ENCODE peak calls at places on chromosomes 1 and 21, in seven cellular contexts. I, G, Q, H, N, P and X are unnamed samples.

GRCh38 chr1:230056098-230056497 is 10.9 kb upstream of the GALNT2 start:
- DNase-seq in I (no peak), G (no peak), Q (no peak), H (no peak), N (no peak), P (no peak), X (no peak)

GRCh38 chr1:229845410-229846138 is 219.5 kb downstream of the URB2 start:
- DNase-seq in I (no peak), G (no peak), Q (no peak), H (no peak), N (no peak), P (no peak), X (no peak)

GRCh38 chr1:92709738-92710137 is 75.2 kb downstream of the EVI5 start:
- DNase-seq in I (peak; percentile 8), G (no peak), Q (no peak), H (no peak), N (no peak), P (no peak), X (no peak)

GRCh38 chr1:244314921-244315544 is 136.7 kb downstream of the ADSS2 start:
- DNase-seq in I (no peak), G (no peak), Q (no peak), H (no peak), N (no peak), P (no peak), X (no peak)

GRCh38 chr1:15767941-15768340 is 9.3 kb downstream of the FBLIM1 start:
- DNase-seq in I (no peak), G (no peak), Q (no peak), H (no peak), N (no peak), P (no peak), X (no peak)

GRCh38 chr1:153963030-153963849 is at the start of gene SLC39A1:
- DNase-seq in I (peak; percentile 80), G (peak; percentile 98), Q (peak; percentile 94), H (peak; percentile 96), N (peak; percentile 99), P (peak; percentile 97), X (peak; percentile 99)

GRCh38 chr1:117060441-117061317 is 553 bp downstream of the TTF2 start:
- DNase-seq in I (no peak), G (no peak), Q (peak; percentile 32), H (peak; percentile 48), N (peak; percentile 35), P (no peak), X (no peak)

GRCh38 chr1:209268479-209268878 is 315.0 kb upstream of the CAMK1G start:
- DNase-seq in I (no peak), G (no peak), Q (no peak), H (no peak), N (no peak), P (no peak), X (no peak)

GRCh38 chr1:25082216-25082899 is 149.9 kb downstream of the SYF2 start:
- DNase-seq in I (no peak), G (no peak), Q (no peak), H (no peak), N (no peak), P (no peak), X (no peak)

GRCh38 chr1:230243583-230244377 is 176.7 kb downstream of the GALNT2 start:
- DNase-seq in I (no peak), G (no peak), Q (no peak), H (no peak), N (no peak), P (no peak), X (no peak)

GRCh38 chr1:226409392-226409791 is 1.5 kb upstream of the PARP1 start:
- DNase-seq in I (no peak), G (no peak), Q (no peak), H (no peak), N (no peak), P (no peak), X (no peak)

GRCh38 chr1:39984951-39985350 is 30.0 kb downstream of the MFSD2A start:
- DNase-seq in I (no peak), G (no peak), Q (no peak), H (no peak), N (no peak), P (no peak), X (no peak)

GRCh38 chr1:204178487-204179281 is 12.5 kb upstream of the REN start:
- DNase-seq in I (no peak), G (no peak), Q (no peak), H (no peak), N (no peak), P (no peak), X (no peak)

GRCh38 chr1:190563230-190563629 is 85.6 kb upstream of the BRINP3 start:
- DNase-seq in I (no peak), G (no peak), Q (no peak), H (no peak), N (no peak), P (no peak), X (no peak)

GRCh38 chr1:208033236-208033635 is 122.3 kb upstream of the CD34 start:
- DNase-seq in I (no peak), G (no peak), Q (no peak), H (no peak), N (no peak), P (no peak), X (no peak)

GRCh38 chr1:166350490-166350889 is 183.7 kb upstream of the FAM78B start:
- DNase-seq in I (no peak), G (no peak), Q (no peak), H (no peak), N (no peak), P (no peak), X (no peak)

GRCh38 chr21:42151148-42152074 is 67.5 kb upstream of the ABCG1 start:
- DNase-seq in I (no peak), G (no peak), Q (no peak), H (no peak), N (no peak), P (no peak), X (no peak)

GRCh38 chr1:19439464-19440171 is 45.7 kb downstream of the CAPZB start:
- DNase-seq in I (no peak), G (no peak), Q (no peak), H (no peak), N (no peak), P (no peak), X (no peak)

GRCh38 chr1:167136191-167136614 is 42.3 kb downstream of the STYXL2 start:
- DNase-seq in I (no peak), G (no peak), Q (no peak), H (no peak), N (no peak), P (no peak), X (no peak)

GRCh38 chr21:16241021-16241420 is 511.2 kb downstream of the USP25 start:
- DNase-seq in I (no peak), G (no peak), Q (no peak), H (no peak), N (no peak), P (no peak), X (no peak)

GRCh38 chr1:223363057-223363855 is 720 bp downstream of the SUSD4 start:
- DNase-seq in I (no peak), G (peak; percentile 33), Q (no peak), H (no peak), N (no peak), P (peak; percentile 6), X (no peak)

GRCh38 chr1:53293123-53293522 is 34.7 kb downstream of the LRP8 start:
- DNase-seq in I (no peak), G (no peak), Q (no peak), H (no peak), N (no peak), P (no peak), X (no peak)

GRCh38 chr1:56578963-56579875 is at the start of gene PLPP3:
- DNase-seq in I (peak; percentile 93), G (peak; percentile 16), Q (no peak), H (peak; percentile 86), N (peak; percentile 83), P (no peak), X (peak; percentile 87)

GRCh38 chr1:11485191-11485590 is 6.2 kb downstream of the DISP3 start:
- DNase-seq in I (no peak), G (no peak), Q (no peak), H (no peak), N (no peak), P (no peak), X (no peak)

GRCh38 chr1:111563619-111564018 is 56.0 kb upstream of the RAP1A start:
- DNase-seq in I (no peak), G (no peak), Q (no peak), H (peak; percentile 6), N (no peak), P (no peak), X (no peak)

GRCh38 chr1:150881331-150882070 is 5.1 kb upstream of the ARNT start:
- DNase-seq in I (peak; percentile 96), G (no peak), Q (no peak), H (no peak), N (no peak), P (no peak), X (no peak)

GRCh38 chr1:212485895-212486590 is 53.3 kb downstream of the NENF start:
- DNase-seq in I (peak; percentile 84), G (no peak), Q (no peak), H (peak; percentile 89), N (peak; percentile 50), P (no peak), X (peak; percentile 70)

GRCh38 chr1:203153989-203154821 is 21.4 kb downstream of the MYBPH start:
- DNase-seq in I (no peak), G (no peak), Q (no peak), H (no peak), N (no peak), P (no peak), X (no peak)